ENCODE peak calls at places on chromosomes 7 and 10, in seven cellular contexts. U is trophoblast cell, L is mesenchymal stem cell, K is H1, C is H9, G is mesendoderm, X is neuronal stem cell. Y is an unnamed sample.

GRCh38 chr10:33199731-33200130 is 134.7 kb downstream of the NRP1 start:
- DNase-seq in U (no peak), L (no peak), K (no peak), C (no peak), G (no peak), X (no peak), Y (peak)

GRCh38 chr10:102196893-102197292 is 29.2 kb upstream of the ELOVL3 start:
- DNase-seq in U (no peak), L (no peak), K (no peak), C (no peak), G (no peak), X (no peak), Y (peak)

GRCh38 chr7:130471974-130472373 is 19.9 kb upstream of the MEST start:
- DNase-seq in U (no peak), L (no peak), K (no peak), C (no peak), G (no peak), X (no peak), Y (no peak)

GRCh38 chr10:34079702-34080484 is 735.2 kb downstream of the PARD3 start:
- DNase-seq in U (no peak), L (no peak), K (no peak), C (no peak), G (no peak), X (no peak), Y (no peak)

GRCh38 chr10:128530301-128530700 is 404.1 kb upstream of the MKI67 start:
- DNase-seq in U (no peak), L (peak), K (no peak), C (no peak), G (no peak), X (no peak), Y (no peak)

GRCh38 chr10:132183046-132183445 is 3.7 kb upstream of the DPYSL4 start:
- DNase-seq in U (no peak), L (no peak), K (no peak), C (no peak), G (no peak), X (no peak), Y (no peak)

GRCh38 chr7:90412458-90413184 is 9.4 kb downstream of the CLDN12 start:
- DNase-seq in U (no peak), L (no peak), K (no peak), C (peak), G (peak), X (no peak), Y (no peak)

GRCh38 chr7:41870017-41870416 is 167.1 kb upstream of the INHBA start:
- DNase-seq in U (no peak), L (peak), K (no peak), C (no peak), G (no peak), X (no peak), Y (no peak)

GRCh38 chr7:132066776-132067175 is 509.5 kb downstream of the PLXNA4 start:
- DNase-seq in U (no peak), L (peak), K (no peak), C (no peak), G (no peak), X (no peak), Y (peak)

GRCh38 chr7:7695418-7695817 is 23.0 kb downstream of the RPA3 start:
- DNase-seq in U (no peak), L (peak), K (no peak), C (no peak), G (no peak), X (no peak), Y (no peak)

GRCh38 chr7:27139335-27140107 is 4.0 kb downstream of the HOXA5 start:
- DNase-seq in U (no peak), L (peak), K (no peak), C (peak), G (no peak), X (no peak), Y (no peak)

GRCh38 chr10:86649471-86650150 is 4.7 kb upstream of the OPN4 start:
- DNase-seq in U (no peak), L (no peak), K (no peak), C (peak), G (no peak), X (no peak), Y (no peak)

GRCh38 chr7:101882595-101883564 is 65.5 kb downstream of the CUX1 start:
- DNase-seq in U (peak), L (peak), K (no peak), C (no peak), G (peak), X (no peak), Y (peak)

GRCh38 chr7:28524978-28525377 is 112.7 kb downstream of the CREB5 start:
- DNase-seq in U (no peak), L (no peak), K (no peak), C (no peak), G (no peak), X (no peak), Y (no peak)

GRCh38 chr7:2012981-2013380 is 219.8 kb downstream of the MAD1L1 start:
- DNase-seq in U (no peak), L (no peak), K (no peak), C (no peak), G (no peak), X (no peak), Y (peak)

GRCh38 chr10:87923233-87923632 is 59.8 kb downstream of the PTEN start:
- DNase-seq in U (no peak), L (no peak), K (no peak), C (no peak), G (no peak), X (no peak), Y (no peak)

GRCh38 chr7:2567663-2568238 is 9.0 kb downstream of the IQCE start:
- DNase-seq in U (peak), L (peak), K (peak), C (peak), G (peak), X (no peak), Y (peak)

GRCh38 chr7:29808075-29808786 is 1.9 kb downstream of the WIPF3 start:
- DNase-seq in U (no peak), L (no peak), K (no peak), C (no peak), G (no peak), X (no peak), Y (no peak)

GRCh38 chr10:63627881-63628296 is 106.7 kb downstream of the REEP3 start:
- DNase-seq in U (no peak), L (peak), K (no peak), C (no peak), G (no peak), X (no peak), Y (no peak)

GRCh38 chr10:132223156-132223590 is 36.4 kb downstream of the DPYSL4 start:
- DNase-seq in U (peak), L (peak), K (peak), C (peak), G (peak), X (peak), Y (peak)

GRCh38 chr7:26013551-26014083 is 138.4 kb upstream of the NFE2L3 start:
- DNase-seq in U (no peak), L (no peak), K (no peak), C (no peak), G (no peak), X (no peak), Y (no peak)

GRCh38 chr7:79624336-79624735 is 170.9 kb upstream of the MAGI2 start:
- DNase-seq in U (no peak), L (no peak), K (no peak), C (no peak), G (no peak), X (no peak), Y (no peak)

GRCh38 chr10:63206997-63207952 is 74.1 kb downstream of the NRBF2 start:
- DNase-seq in U (no peak), L (peak), K (no peak), C (no peak), G (peak), X (no peak), Y (peak)

GRCh38 chr7:44398953-44399574 is 73.7 kb upstream of the CAMK2B start:
- DNase-seq in U (no peak), L (no peak), K (no peak), C (no peak), G (no peak), X (no peak), Y (peak)

GRCh38 chr7:30469303-30469702 is 9.3 kb downstream of the NOD1 start:
- DNase-seq in U (peak), L (peak), K (peak), C (peak), G (peak), X (peak), Y (peak)

GRCh38 chr10:4243169-4243568 is 458.2 kb upstream of the KLF6 start:
- DNase-seq in U (no peak), L (no peak), K (no peak), C (no peak), G (no peak), X (no peak), Y (no peak)

GRCh38 chr10:86667421-86668181 is 710 bp upstream of the LDB3 start:
- DNase-seq in U (no peak), L (no peak), K (no peak), C (no peak), G (no peak), X (no peak), Y (no peak)

GRCh38 chr10:100864981-100865380 is 47.8 kb upstream of the SLF2 start:
- DNase-seq in U (no peak), L (no peak), K (no peak), C (no peak), G (no peak), X (no peak), Y (no peak)

GRCh38 chr10:3126741-3127342 is 45.7 kb downstream of the PITRM1 start:
- DNase-seq in U (peak), L (peak), K (no peak), C (no peak), G (peak), X (no peak), Y (no peak)

GRCh38 chr7:72230281-72230680 is 181.9 kb downstream of the CALN1 start:
- DNase-seq in U (no peak), L (no peak), K (no peak), C (no peak), G (peak), X (no peak), Y (no peak)

GRCh38 chr7:94655562-94655883 is 410 bp downstream of the SGCE start:
- DNase-seq in U (no peak), L (no peak), K (no peak), C (no peak), G (peak), X (peak), Y (no peak)

GRCh38 chr10:131163444-131163843 is 148.1 kb downstream of the TCERG1L start:
- DNase-seq in U (no peak), L (no peak), K (no peak), C (no peak), G (no peak), X (no peak), Y (no peak)

GRCh38 chr7:152056621-152057274 is 31.3 kb downstream of the GALNT11 start:
- DNase-seq in U (no peak), L (no peak), K (no peak), C (no peak), G (no peak), X (no peak), Y (no peak)

GRCh38 chr7:152054377-152055230 is 29.1 kb downstream of the GALNT11 start:
- DNase-seq in U (no peak), L (peak), K (no peak), C (no peak), G (no peak), X (no peak), Y (peak)

GRCh38 chr7:152059311-152059710 is 33.8 kb downstream of the GALNT11 start:
- DNase-seq in U (no peak), L (no peak), K (no peak), C (no peak), G (no peak), X (no peak), Y (no peak)
- H3K23ac ChIP-seq in U (no peak), L (no peak), K (no peak), C (no peak), G (no peak), X (no peak), Y (no peak)

GRCh38 chr10:110414563-110415309 is 83.0 kb upstream of the DUSP5 start:
- DNase-seq in U (peak), L (no peak), K (no peak), C (no peak), G (no peak), X (no peak), Y (no peak)
- H3K23ac ChIP-seq in U (no peak), L (no peak), K (no peak), C (no peak), G (no peak), X (no peak), Y (peak)

GRCh38 chr7:96244992-96245292 is 77.0 kb downstream of the SLC25A13 start:
- DNase-seq in U (no peak), L (no peak), K (no peak), C (no peak), G (no peak), X (no peak), Y (no peak)

GRCh38 chr7:96244244-96244991 is 77.5 kb downstream of the SLC25A13 start:
- DNase-seq in U (no peak), L (no peak), K (no peak), C (no peak), G (no peak), X (no peak), Y (no peak)

GRCh38 chr7:96250776-96251361 is 71.0 kb downstream of the SLC25A13 start:
- DNase-seq in U (no peak), L (no peak), K (no peak), C (no peak), G (no peak), X (no peak), Y (no peak)

GRCh38 chr7:96246972-96247371 is 74.9 kb downstream of the SLC25A13 start:
- DNase-seq in U (no peak), L (no peak), K (no peak), C (no peak), G (no peak), X (no peak), Y (no peak)

GRCh38 chr7:96248405-96248804 is 73.5 kb downstream of the SLC25A13 start:
- DNase-seq in U (no peak), L (no peak), K (no peak), C (no peak), G (no peak), X (no peak), Y (no peak)
- H3K23ac ChIP-seq in U (no peak), L (no peak), K (no peak), C (no peak), G (no peak), X (no peak), Y (no peak)

DNA sequence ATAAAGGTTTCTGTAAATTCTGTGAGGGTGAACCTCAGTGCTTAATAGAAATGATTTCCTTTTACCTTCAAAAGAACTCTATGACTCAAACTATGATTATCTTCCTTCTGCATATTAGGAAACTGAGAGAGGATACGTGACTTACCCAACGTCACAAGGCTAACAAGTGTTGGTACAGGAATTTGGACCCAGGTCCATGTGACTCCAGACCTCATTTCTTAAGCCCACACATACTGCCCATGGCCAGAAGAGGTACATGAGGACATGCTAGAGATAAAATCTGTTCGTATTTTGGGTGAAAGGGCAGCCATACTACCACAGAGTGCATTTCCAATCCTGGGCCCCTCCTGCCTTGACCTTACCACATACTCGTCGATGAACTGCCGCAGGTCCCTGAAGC is 61.5 kb upstream of the TM9SF3 start:
- DNase-seq in U (peak), L (no peak), K (no peak), C (no peak), G (no peak), X (no peak), Y (no peak)
- H3K23ac ChIP-seq in U (no peak), L (no peak), K (no peak), C (no peak), G (no peak), X (peak), Y (no peak)

GRCh38 chr7:134280508-134280907 is 36.2 kb downstream of the SLC35B4 start:
- DNase-seq in U (no peak), L (no peak), K (no peak), C (no peak), G (no peak), X (no peak), Y (no peak)
- H3K23ac ChIP-seq in U (no peak), L (no peak), K (no peak), C (no peak), G (no peak), X (no peak), Y (no peak)

DNA sequence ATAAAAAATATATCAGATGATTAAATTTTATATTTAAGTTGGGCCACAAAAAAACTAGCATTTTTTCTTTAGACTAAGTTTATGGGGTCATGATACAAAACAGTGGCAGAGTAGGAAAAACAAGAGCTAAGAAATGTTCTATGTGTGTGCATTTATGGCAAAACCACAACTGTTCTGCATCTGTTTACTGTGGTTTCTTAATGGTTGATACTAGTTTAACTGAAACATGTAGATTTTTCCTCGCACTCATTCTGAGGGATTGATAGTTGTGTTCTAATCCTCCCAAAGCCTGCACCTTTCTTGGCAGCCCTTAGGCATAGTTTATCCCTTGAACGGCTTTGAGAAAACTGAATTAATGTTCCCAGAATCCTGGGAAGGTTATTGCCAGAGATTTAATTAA is 66.6 kb upstream of the PHYHIPL start:
- DNase-seq in U (no peak), L (peak), K (no peak), C (no peak), G (no peak), X (no peak), Y (no peak)
- H3K23ac ChIP-seq in U (no peak), L (no peak), K (no peak), C (no peak), G (no peak), X (no peak), Y (no peak)

DNA sequence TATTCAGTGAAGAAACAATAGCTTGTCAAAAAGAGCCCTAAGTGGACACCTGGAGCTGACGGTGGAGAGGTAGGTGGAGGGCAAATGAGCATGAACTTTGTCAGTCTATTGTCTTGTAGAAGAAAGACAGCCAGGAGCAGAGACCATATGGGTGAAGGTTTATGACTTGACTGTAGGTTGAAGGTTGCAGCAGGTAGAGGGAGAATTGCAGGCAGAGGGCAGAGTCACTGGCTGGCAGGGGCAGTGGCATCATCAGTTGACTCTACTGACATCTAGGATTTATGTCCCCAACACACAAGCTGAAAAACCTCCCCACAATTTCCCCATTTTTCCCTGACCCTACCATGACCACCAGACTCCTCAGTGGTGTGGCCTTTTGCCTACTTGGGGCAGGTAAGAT is 243.6 kb upstream of the PRSS58 start:
- DNase-seq in U (no peak), L (no peak), K (no peak), C (no peak), G (no peak), X (no peak), Y (no peak)
- H3K23ac ChIP-seq in U (no peak), L (no peak), K (no peak), C (no peak), G (no peak), X (no peak), Y (no peak)

GRCh38 chr7:85341973-85342372 is 155.1 kb upstream of the SEMA3D start:
- DNase-seq in U (no peak), L (no peak), K (no peak), C (no peak), G (peak), X (no peak), Y (no peak)
- H3K23ac ChIP-seq in U (no peak), L (no peak), K (no peak), C (no peak), G (no peak), X (no peak), Y (no peak)

DNA sequence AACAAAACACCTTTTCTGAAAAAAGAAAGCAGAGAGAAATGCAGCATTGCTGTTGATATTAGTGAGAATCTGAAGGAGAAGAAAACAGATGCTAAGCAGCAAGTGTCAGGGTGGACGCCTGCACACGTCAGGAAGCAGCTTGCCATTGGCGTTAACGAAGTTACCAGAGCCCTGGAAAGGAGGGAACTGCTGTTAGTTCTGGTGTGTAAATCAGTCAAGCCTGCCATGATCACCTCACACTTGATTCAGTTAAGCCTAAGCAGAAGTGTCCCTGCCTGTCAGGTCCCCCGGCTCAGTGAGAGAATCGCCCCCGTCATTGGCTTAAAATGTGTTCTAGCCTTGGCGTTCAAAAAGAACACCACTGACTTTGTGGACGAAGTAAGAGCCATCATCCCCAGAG is 6.4 kb downstream of the RPP38 start:
- DNase-seq in U (no peak), L (no peak), K (no peak), C (no peak), G (no peak), X (no peak), Y (no peak)
- H3K23ac ChIP-seq in U (no peak), L (no peak), K (no peak), C (no peak), G (no peak), X (no peak), Y (no peak)